ENCODE peak calls at places on chromosomes 4 and X, in five cellular contexts. One of them, this sample, is unnamed. For H3K4me1, the result is how much of the 10 kb centered on the place peaks cover.

GRCh38 chrX:129678176-129678880 is 23.6 kb upstream of the APLN start:
- DNase-seq in esophagus muscularis mucosa: no peak
- DNase-seq in ovary: peak
- DNase-seq in CD8-positive, alpha-beta T cell: peak
- DNase-seq in iPS DF 6.9: no peak
- DNase-seq in this sample: no peak

GRCh38 chr4:121277194-121278105 is 103.4 kb downstream of the QRFPR start:
- DNase-seq in esophagus muscularis mucosa: no peak
- DNase-seq in iPS DF 6.9: peak
- DNase-seq in ovary: no peak
- DNase-seq in CD8-positive, alpha-beta T cell: no peak
- DNase-seq in this sample: peak

GRCh38 chrX:64975989-64976672 is at the start of gene ZC4H2:
- DNase-seq in iPS DF 6.9: peak
- DNase-seq in CD8-positive, alpha-beta T cell: peak
- DNase-seq in esophagus muscularis mucosa: peak
- DNase-seq in ovary: peak
- DNase-seq in this sample: peak

GRCh38 chr4:25258980-25259578 is 25.2 kb downstream of the PI4K2B start:
- DNase-seq in ovary: no peak
- DNase-seq in esophagus muscularis mucosa: no peak
- DNase-seq in iPS DF 6.9: no peak
- DNase-seq in CD8-positive, alpha-beta T cell: no peak
- DNase-seq in this sample: no peak

GRCh38 chr4:100828986-100829685 is 311.3 kb upstream of the EMCN start:
- DNase-seq in CD8-positive, alpha-beta T cell: no peak
- DNase-seq in iPS DF 6.9: no peak
- DNase-seq in esophagus muscularis mucosa: no peak
- DNase-seq in ovary: no peak
- DNase-seq in this sample: no peak

GRCh38 chrX:6732101-6732500 is 197.2 kb upstream of the VCX3A start:
- DNase-seq in esophagus muscularis mucosa: no peak
- DNase-seq in iPS DF 6.9: no peak
- DNase-seq in CD8-positive, alpha-beta T cell: no peak
- DNase-seq in ovary: no peak
- DNase-seq in this sample: no peak

GRCh38 chr4:22091906-22092305 is 143.3 kb upstream of the KCNIP4 start:
- DNase-seq in ovary: no peak
- DNase-seq in iPS DF 6.9: no peak
- DNase-seq in esophagus muscularis mucosa: no peak
- DNase-seq in CD8-positive, alpha-beta T cell: no peak
- DNase-seq in this sample: no peak

GRCh38 chr4:47475411-47475810 is 9.7 kb upstream of the ATP10D start:
- DNase-seq in ovary: no peak
- DNase-seq in CD8-positive, alpha-beta T cell: no peak
- DNase-seq in esophagus muscularis mucosa: no peak
- DNase-seq in iPS DF 6.9: no peak
- DNase-seq in this sample: no peak

GRCh38 chr4:4820739-4821138 is 38.7 kb upstream of the MSX1 start:
- DNase-seq in iPS DF 6.9: no peak
- DNase-seq in CD8-positive, alpha-beta T cell: no peak
- DNase-seq in esophagus muscularis mucosa: no peak
- DNase-seq in ovary: no peak
- DNase-seq in this sample: no peak

GRCh38 chrX:68902706-68903105 is 73.9 kb downstream of the EFNB1 start:
- DNase-seq in esophagus muscularis mucosa: no peak
- DNase-seq in ovary: no peak
- DNase-seq in iPS DF 6.9: no peak
- DNase-seq in CD8-positive, alpha-beta T cell: no peak
- DNase-seq in this sample: no peak

GRCh38 chr4:133741766-133742165 is 459.8 kb downstream of the PABPC4L start:
- DNase-seq in iPS DF 6.9: no peak
- DNase-seq in ovary: no peak
- DNase-seq in esophagus muscularis mucosa: no peak
- DNase-seq in CD8-positive, alpha-beta T cell: no peak
- DNase-seq in this sample: no peak
- H3K27ac ChIP-seq in iPS DF 6.9: no peak
- H3K27ac ChIP-seq in ovary: no peak
- H3K27ac ChIP-seq in esophagus muscularis mucosa: no peak
- H3K27ac ChIP-seq in CD8-positive, alpha-beta T cell: no peak
- H3K27ac ChIP-seq in this sample: no peak

GRCh38 chrX:14362731-14363130 is 166.6 kb upstream of the GLRA2 start:
- DNase-seq in CD8-positive, alpha-beta T cell: no peak
- DNase-seq in iPS DF 6.9: no peak
- DNase-seq in ovary: no peak
- DNase-seq in esophagus muscularis mucosa: no peak
- DNase-seq in this sample: no peak
- H3K4me1 ChIP-seq in CD8-positive, alpha-beta T cell: under half
- H3K4me1 ChIP-seq in iPS DF 6.9: under half
- H3K4me1 ChIP-seq in ovary: under half
- H3K4me1 ChIP-seq in esophagus muscularis mucosa: under half
- H3K4me1 ChIP-seq in this sample: under half

DNA sequence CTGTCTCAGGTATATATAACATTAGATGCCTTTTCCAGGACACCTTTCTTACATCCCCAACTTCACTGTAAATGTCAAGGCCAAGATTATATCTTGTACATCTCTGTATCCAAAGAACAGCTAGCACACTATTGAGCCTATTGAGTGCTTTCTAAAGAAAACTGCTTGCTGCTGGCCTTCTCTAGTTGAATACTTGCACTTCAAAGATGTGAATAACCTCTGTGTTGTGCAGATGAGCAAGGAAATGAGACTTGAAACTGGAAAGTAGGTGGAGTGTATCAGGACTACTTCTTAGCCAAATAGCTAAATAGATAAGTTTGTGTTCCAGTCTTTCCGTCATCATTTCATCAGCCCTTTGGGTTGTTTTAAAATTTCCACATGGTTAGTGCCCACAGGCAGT is 704.4 kb upstream of the AMOT start:
- DNase-seq in iPS DF 6.9: no peak
- DNase-seq in ovary: no peak
- DNase-seq in CD8-positive, alpha-beta T cell: no peak
- DNase-seq in esophagus muscularis mucosa: no peak
- DNase-seq in this sample: no peak
- H3K27ac ChIP-seq in iPS DF 6.9: no peak
- H3K27ac ChIP-seq in ovary: no peak
- H3K27ac ChIP-seq in CD8-positive, alpha-beta T cell: no peak
- H3K27ac ChIP-seq in esophagus muscularis mucosa: no peak
- H3K27ac ChIP-seq in this sample: no peak

GRCh38 chr4:57098945-57099344 is 11.2 kb downstream of the IGFBP7 start:
- DNase-seq in iPS DF 6.9: no peak
- DNase-seq in esophagus muscularis mucosa: no peak
- DNase-seq in CD8-positive, alpha-beta T cell: no peak
- DNase-seq in ovary: no peak
- DNase-seq in this sample: no peak

GRCh38 chr4:57102050-57102564 is 8.1 kb downstream of the IGFBP7 start:
- DNase-seq in esophagus muscularis mucosa: no peak
- DNase-seq in CD8-positive, alpha-beta T cell: no peak
- DNase-seq in ovary: peak
- DNase-seq in iPS DF 6.9: no peak
- DNase-seq in this sample: peak

GRCh38 chr4:57099363-57099762 is 10.8 kb downstream of the IGFBP7 start:
- DNase-seq in esophagus muscularis mucosa: no peak
- DNase-seq in ovary: no peak
- DNase-seq in CD8-positive, alpha-beta T cell: no peak
- DNase-seq in iPS DF 6.9: no peak
- DNase-seq in this sample: no peak

GRCh38 chr4:57103051-57103450 is 7.1 kb downstream of the IGFBP7 start:
- DNase-seq in iPS DF 6.9: no peak
- DNase-seq in CD8-positive, alpha-beta T cell: no peak
- DNase-seq in esophagus muscularis mucosa: no peak
- DNase-seq in ovary: no peak
- DNase-seq in this sample: no peak

GRCh38 chr4:57100979-57101629 is 9.1 kb downstream of the IGFBP7 start:
- DNase-seq in CD8-positive, alpha-beta T cell: no peak
- DNase-seq in esophagus muscularis mucosa: no peak
- DNase-seq in iPS DF 6.9: no peak
- DNase-seq in ovary: no peak
- DNase-seq in this sample: peak
- H3K4me1 ChIP-seq in CD8-positive, alpha-beta T cell: under half
- H3K4me1 ChIP-seq in esophagus muscularis mucosa: half or more
- H3K4me1 ChIP-seq in iPS DF 6.9: under half
- H3K4me1 ChIP-seq in ovary: under half
- H3K4me1 ChIP-seq in this sample: under half

GRCh38 chrX:48697182-48697727 is 721 bp downstream of the SUV39H1 start:
- DNase-seq in esophagus muscularis mucosa: no peak
- DNase-seq in ovary: no peak
- DNase-seq in iPS DF 6.9: no peak
- DNase-seq in CD8-positive, alpha-beta T cell: no peak
- DNase-seq in this sample: no peak
- H3K27ac ChIP-seq in esophagus muscularis mucosa: peak
- H3K27ac ChIP-seq in ovary: no peak
- H3K27ac ChIP-seq in iPS DF 6.9: no peak
- H3K27ac ChIP-seq in CD8-positive, alpha-beta T cell: peak
- H3K27ac ChIP-seq in this sample: peak

GRCh38 chr4:10015140-10015753 is 6.0 kb downstream of the SLC2A9 start:
- DNase-seq in CD8-positive, alpha-beta T cell: no peak
- DNase-seq in iPS DF 6.9: peak
- DNase-seq in esophagus muscularis mucosa: no peak
- DNase-seq in ovary: peak
- DNase-seq in this sample: peak

GRCh38 chr4:10019521-10020051 is 1.7 kb downstream of the SLC2A9 start:
- DNase-seq in ovary: peak
- DNase-seq in iPS DF 6.9: no peak
- DNase-seq in CD8-positive, alpha-beta T cell: no peak
- DNase-seq in esophagus muscularis mucosa: no peak
- DNase-seq in this sample: no peak

GRCh38 chr4:10018818-10019438 is 2.4 kb downstream of the SLC2A9 start:
- DNase-seq in CD8-positive, alpha-beta T cell: peak
- DNase-seq in iPS DF 6.9: peak
- DNase-seq in ovary: peak
- DNase-seq in esophagus muscularis mucosa: peak
- DNase-seq in this sample: no peak

GRCh38 chr4:10016169-10016568 is 5.1 kb downstream of the SLC2A9 start:
- DNase-seq in CD8-positive, alpha-beta T cell: no peak
- DNase-seq in ovary: no peak
- DNase-seq in esophagus muscularis mucosa: no peak
- DNase-seq in iPS DF 6.9: no peak
- DNase-seq in this sample: no peak

DNA sequence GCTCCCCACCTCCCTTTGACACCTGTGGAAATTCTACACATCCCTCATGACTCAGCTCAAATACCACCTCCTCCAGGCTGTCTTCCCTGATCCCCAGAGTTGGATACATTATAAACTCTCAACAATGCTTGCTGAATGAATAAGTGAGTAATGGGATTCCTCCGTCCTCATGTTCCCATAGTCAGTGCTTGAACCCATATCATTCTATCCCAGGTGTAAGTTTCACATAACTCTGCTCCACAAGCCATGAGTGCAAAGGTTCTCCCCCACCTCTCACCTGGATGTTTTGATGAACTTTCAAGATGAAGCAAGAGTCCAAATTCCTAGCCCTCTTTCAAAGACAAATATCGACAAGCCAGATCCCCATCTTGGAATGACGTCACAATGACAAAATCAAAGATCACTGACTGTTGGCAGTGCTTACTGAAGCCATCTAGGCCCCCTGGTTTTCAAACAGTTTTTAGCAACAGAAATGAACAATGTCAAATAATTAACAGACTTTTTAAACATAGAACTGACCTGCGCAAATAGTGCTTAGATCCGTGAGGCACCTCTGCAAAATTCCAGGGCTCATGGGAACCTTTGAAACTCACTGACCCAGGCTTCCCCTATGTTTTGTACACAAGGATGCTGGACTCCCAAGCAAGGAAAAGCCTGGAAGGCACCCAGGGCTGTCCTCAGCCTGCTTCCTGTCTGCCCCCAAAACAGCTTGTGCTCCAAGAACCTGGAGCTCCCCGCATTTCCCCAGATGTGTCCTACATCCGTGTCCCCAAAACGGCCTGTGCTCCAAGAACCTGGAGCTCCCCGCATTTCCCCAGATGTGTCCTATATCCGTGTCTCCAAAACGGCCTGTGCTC is 4.0 kb downstream of the SLC2A9 start:
- DNase-seq in CD8-positive, alpha-beta T cell: no peak
- DNase-seq in iPS DF 6.9: no peak
- DNase-seq in esophagus muscularis mucosa: no peak
- DNase-seq in ovary: no peak
- DNase-seq in this sample: no peak
- H3K4me1 ChIP-seq in CD8-positive, alpha-beta T cell: under half
- H3K4me1 ChIP-seq in iPS DF 6.9: under half
- H3K4me1 ChIP-seq in esophagus muscularis mucosa: under half
- H3K4me1 ChIP-seq in ovary: under half
- H3K4me1 ChIP-seq in this sample: under half

GRCh38 chr4:140811429-140811828 is 55.2 kb upstream of the TBC1D9 start:
- DNase-seq in CD8-positive, alpha-beta T cell: no peak
- DNase-seq in iPS DF 6.9: no peak
- DNase-seq in ovary: no peak
- DNase-seq in esophagus muscularis mucosa: no peak
- DNase-seq in this sample: peak

GRCh38 chr4:140805293-140805692 is 49.1 kb upstream of the TBC1D9 start:
- DNase-seq in ovary: no peak
- DNase-seq in esophagus muscularis mucosa: no peak
- DNase-seq in iPS DF 6.9: no peak
- DNase-seq in CD8-positive, alpha-beta T cell: no peak
- DNase-seq in this sample: no peak

GRCh38 chr4:140809671-140810070 is 53.5 kb upstream of the TBC1D9 start:
- DNase-seq in iPS DF 6.9: no peak
- DNase-seq in esophagus muscularis mucosa: no peak
- DNase-seq in CD8-positive, alpha-beta T cell: no peak
- DNase-seq in ovary: no peak
- DNase-seq in this sample: no peak

GRCh38 chr4:140806175-140806574 is 50.0 kb upstream of the TBC1D9 start:
- DNase-seq in CD8-positive, alpha-beta T cell: no peak
- DNase-seq in esophagus muscularis mucosa: no peak
- DNase-seq in ovary: no peak
- DNase-seq in iPS DF 6.9: no peak
- DNase-seq in this sample: no peak

GRCh38 chr4:140807491-140808257 is 51.5 kb upstream of the TBC1D9 start:
- DNase-seq in CD8-positive, alpha-beta T cell: no peak
- DNase-seq in esophagus muscularis mucosa: no peak
- DNase-seq in iPS DF 6.9: no peak
- DNase-seq in ovary: no peak
- DNase-seq in this sample: peak
- H3K27ac ChIP-seq in CD8-positive, alpha-beta T cell: no peak
- H3K27ac ChIP-seq in esophagus muscularis mucosa: peak
- H3K27ac ChIP-seq in iPS DF 6.9: no peak
- H3K27ac ChIP-seq in ovary: no peak
- H3K27ac ChIP-seq in this sample: peak